ENCODE peak calls at places on chromosomes 4 and X, in six cellular contexts. J, F, X, V, N and Z are unnamed samples. For H3K27me3, the result is how much of the 10 kb centered on the place peaks cover.

GRCh38 chr4:108336076-108336475 is 167.3 kb upstream of the LEF1 start:
- DNase-seq in J (no peak), F (no peak), X (no peak), V (no peak), N (no peak), Z (no peak)

GRCh38 chrX:112961981-112962380 is 121.3 kb upstream of the AMOT start:
- DNase-seq in J (no peak), F (no peak), X (no peak), V (no peak), N (no peak), Z (no peak)

GRCh38 chr4:108303488-108304177 is 134.9 kb upstream of the LEF1 start:
- DNase-seq in J (no peak), F (no peak), X (no peak), V (no peak), N (no peak), Z (no peak)

GRCh38 chr4:25978327-25978726 is 64.3 kb downstream of the SMIM20 start:
- DNase-seq in J (no peak), F (no peak), X (no peak), V (no peak), N (no peak), Z (no peak)

GRCh38 chrX:8743126-8743732 is 11.3 kb upstream of the ANOS1 start:
- DNase-seq in J (peak), F (no peak), X (peak), V (no peak), N (no peak), Z (peak)

GRCh38 chr4:22029803-22030202 is 81.2 kb upstream of the KCNIP4 start:
- DNase-seq in J (no peak), F (no peak), X (no peak), V (no peak), N (no peak), Z (no peak)

GRCh38 chr4:41418444-41418843 is 119.5 kb upstream of the LIMCH1 start:
- DNase-seq in J (no peak), F (no peak), X (peak), V (peak), N (no peak), Z (peak)

GRCh38 chr4:8308856-8309771 is 39.6 kb downstream of the HTRA3 start:
- DNase-seq in J (peak), F (no peak), X (no peak), V (peak), N (no peak), Z (peak)

GRCh38 chrX:97158270-97158669 is 274.6 kb downstream of the RPA4 start:
- DNase-seq in J (no peak), F (no peak), X (no peak), V (no peak), N (no peak), Z (no peak)

GRCh38 chr4:3851211-3851610 is 85.0 kb downstream of the ADRA2C start:
- DNase-seq in J (no peak), F (no peak), X (no peak), V (no peak), N (no peak), Z (no peak)

GRCh38 chrX:16771483-16772398 is 14.5 kb upstream of the TXLNG start:
- DNase-seq in J (no peak), F (no peak), X (peak), V (no peak), N (no peak), Z (no peak)

GRCh38 chr4:25859429-25860148 is 3.2 kb downstream of the SEL1L3 start:
- DNase-seq in J (no peak), F (no peak), X (no peak), V (no peak), N (no peak), Z (no peak)

GRCh38 chrX:149131780-149132179 is 373.3 kb downstream of the IDS start:
- DNase-seq in J (no peak), F (no peak), X (no peak), V (no peak), N (no peak), Z (no peak)

DNA sequence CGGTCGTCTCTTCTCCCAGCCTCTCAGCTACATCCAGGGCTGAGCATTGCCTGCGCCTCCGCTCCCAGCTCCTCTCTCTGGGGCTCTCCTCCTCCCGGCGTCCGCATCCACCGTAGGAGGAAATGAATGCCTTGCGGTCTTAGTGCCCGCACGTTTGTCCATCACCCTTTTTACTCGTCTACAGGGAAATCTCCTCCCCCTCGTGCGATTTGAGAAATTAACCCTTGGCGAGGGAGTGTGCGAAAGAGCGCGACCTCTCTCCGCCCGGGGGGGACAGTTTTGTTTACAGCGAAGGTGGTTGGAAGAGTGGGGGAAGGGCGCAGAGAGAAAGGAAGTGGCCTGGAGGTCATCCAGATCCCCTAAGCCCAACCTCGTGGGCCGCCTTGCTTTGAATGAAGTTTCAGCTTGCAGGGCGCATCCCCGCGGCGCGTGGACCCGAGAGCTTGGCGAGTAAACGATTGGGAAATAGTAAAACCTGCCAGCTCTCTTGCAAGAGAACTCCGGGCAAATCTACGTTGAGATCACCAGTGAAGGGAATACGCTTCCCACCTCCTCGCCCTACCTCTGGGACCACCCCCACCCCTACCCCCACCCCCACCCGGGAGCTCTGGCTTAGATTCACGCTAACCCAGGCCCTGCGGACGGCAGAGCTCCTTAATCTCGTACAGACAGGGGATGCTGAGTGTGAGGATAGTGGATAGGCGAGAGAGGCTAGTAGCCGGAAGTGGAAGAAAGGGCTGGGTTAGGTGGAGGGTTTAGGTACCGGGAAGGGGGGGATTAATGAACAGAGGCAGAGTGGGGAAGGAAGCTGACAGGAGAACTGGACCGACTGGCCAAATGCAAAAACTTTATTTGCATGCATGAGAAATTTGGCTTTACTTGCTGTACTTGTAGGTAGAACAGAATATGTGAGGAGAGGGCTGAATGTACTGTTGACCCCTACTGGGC is at the start of gene ELOVL6:
- DNase-seq in J (peak), F (peak), X (peak), V (peak), N (peak), Z (peak)
- TF ChIP-seq EP300 in J (no peak), F (peak), X (no peak), V (no peak), N (peak), Z (no peak)

GRCh38 chrX:17859609-17860178 is 1.4 kb downstream of the RAI2 start:
- DNase-seq in J (peak), F (no peak), X (peak), V (no peak), N (no peak), Z (peak)

GRCh38 chrX:17860179-17860780 is 818 bp downstream of the RAI2 start:
- DNase-seq in J (peak), F (no peak), X (no peak), V (peak), N (no peak), Z (no peak)

GRCh38 chrX:17860811-17861495 is at the start of gene RAI2:
- DNase-seq in J (peak), F (no peak), X (peak), V (peak), N (no peak), Z (peak)

DNA sequence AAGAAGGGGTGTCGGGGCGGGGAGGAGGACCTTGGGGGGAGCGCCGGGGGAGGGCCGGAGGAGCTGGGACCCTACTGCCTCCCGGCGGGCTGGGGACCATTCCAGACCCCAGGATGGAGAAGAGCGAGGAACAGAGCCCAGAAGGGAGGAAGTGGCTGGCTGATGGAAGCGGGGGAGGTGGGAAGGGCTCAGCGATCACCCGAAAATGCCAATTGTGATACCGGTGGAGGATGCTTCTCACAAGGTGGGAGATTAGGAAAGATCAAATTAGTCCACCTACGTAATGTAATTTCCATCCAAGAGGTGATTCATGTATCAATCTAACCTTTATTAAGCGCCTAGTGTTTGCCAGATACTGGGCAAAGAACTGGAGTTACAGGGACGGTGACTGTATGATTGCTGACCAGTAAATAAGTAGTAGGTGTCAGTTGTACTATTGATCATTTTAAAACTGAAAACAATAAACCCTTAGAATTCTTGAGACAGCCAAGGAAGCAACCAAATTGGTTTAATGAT is 456 bp upstream of the RAI2 start:
- DNase-seq in J (no peak), F (no peak), X (no peak), V (no peak), N (no peak), Z (no peak)
- H3K27me3 ChIP-seq in J (under half), F (under half), X (under half), V (under half), N (under half), Z (under half)

GRCh38 chr4:85427123-85427522 is 47.8 kb upstream of the ARHGAP24 start:
- DNase-seq in J (no peak), F (no peak), X (no peak), V (no peak), N (no peak), Z (no peak)
- TF ChIP-seq EP300 in J (no peak), F (no peak), X (no peak), V (no peak), N (no peak), Z (no peak)

GRCh38 chr4:54660145-54660535 is 2.4 kb downstream of the KIT start:
- DNase-seq in J (no peak), F (no peak), X (no peak), V (no peak), N (no peak), Z (no peak)
- H3K27me3 ChIP-seq in J (under half), F (under half), X (half or more), V (under half), N (under half), Z (under half)

GRCh38 chr4:29578329-29578728 is 1141.8 kb upstream of the PCDH7 start:
- DNase-seq in J (no peak), F (no peak), X (no peak), V (no peak), N (no peak), Z (no peak)
- TF ChIP-seq EP300 in J (no peak), F (no peak), X (no peak), V (no peak), N (no peak), Z (no peak)

GRCh38 chr4:54226399-54227260 is 2.5 kb upstream of the PDGFRA start:
- DNase-seq in J (peak), F (no peak), X (peak), V (peak), N (no peak), Z (peak)
- H3K27me3 ChIP-seq in J (under half), F (under half), X (half or more), V (under half), N (half or more), Z (under half)

GRCh38 chrX:11460347-11460746 is 167.1 kb downstream of the AMELX start:
- DNase-seq in J (no peak), F (no peak), X (no peak), V (no peak), N (no peak), Z (no peak)

GRCh38 chrX:11462648-11463047 is 169.4 kb downstream of the AMELX start:
- DNase-seq in J (no peak), F (no peak), X (no peak), V (no peak), N (no peak), Z (no peak)

GRCh38 chrX:11462136-11462535 is 168.9 kb downstream of the AMELX start:
- DNase-seq in J (no peak), F (no peak), X (no peak), V (no peak), N (no peak), Z (no peak)

GRCh38 chrX:11464360-11464759 is 171.1 kb downstream of the AMELX start:
- DNase-seq in J (no peak), F (no peak), X (no peak), V (no peak), N (no peak), Z (no peak)

GRCh38 chrX:11461181-11462001 is 168.2 kb downstream of the AMELX start:
- DNase-seq in J (no peak), F (no peak), X (no peak), V (no peak), N (no peak), Z (no peak)
- TF ChIP-seq EP300 in J (no peak), F (no peak), X (no peak), V (no peak), N (no peak), Z (no peak)

GRCh38 chr4:133151681-133152329 is 2.7 kb downstream of the PCDH10 start:
- DNase-seq in J (peak), F (no peak), X (no peak), V (peak), N (no peak), Z (no peak)
- H3K27me3 ChIP-seq in J (under half), F (under half), X (half or more), V (under half), N (half or more), Z (under half)

DNA sequence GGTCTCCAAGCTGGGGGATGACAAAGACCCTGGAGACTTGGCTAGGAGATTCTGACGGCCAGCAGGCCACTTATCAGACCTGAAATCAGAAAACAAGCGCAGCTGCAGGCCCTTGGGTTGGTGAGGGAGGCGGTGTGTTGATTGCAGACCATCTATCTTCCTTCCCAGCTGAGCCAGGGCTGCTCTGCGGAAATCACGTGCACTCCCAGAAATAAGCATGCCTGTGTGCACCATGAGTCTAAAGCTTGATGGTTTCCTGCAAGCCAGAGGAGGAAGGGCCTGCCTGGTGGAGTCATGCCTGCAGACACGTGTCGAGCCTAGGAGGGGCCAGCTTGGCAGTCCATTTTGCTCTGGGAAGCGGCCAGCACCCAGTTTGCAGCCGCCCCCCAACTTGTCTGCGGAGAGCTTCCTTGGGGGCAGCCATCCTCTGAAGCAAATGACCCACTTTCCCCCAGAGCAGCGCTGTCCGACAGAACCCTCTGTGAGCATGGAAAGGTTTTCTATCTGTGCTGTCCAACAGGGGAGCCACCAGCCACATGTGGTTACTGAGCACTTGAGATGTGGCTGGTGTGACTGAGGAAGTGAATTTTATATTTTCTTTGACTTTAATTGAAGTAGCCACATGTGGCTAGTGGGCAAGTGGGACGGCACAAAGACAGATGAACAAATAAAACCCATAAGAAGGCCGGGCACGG is 175.7 kb upstream of the BCOR start:
- DNase-seq in J (no peak), F (no peak), X (no peak), V (peak), N (no peak), Z (no peak)
- TF ChIP-seq EP300 in J (no peak), F (no peak), X (no peak), V (no peak), N (no peak), Z (no peak)